ENCODE peak calls at places on chromosome 21, in five cellular contexts. One of them, this sample, is unnamed.
A peak's percentile ranks its signal among the peaks of the same experiment; 100 is the strongest.

GRCh38 chr21:24179110-24179509 is 1428.2 kb downstream of the MRPL39 start:
- DNase-seq in dorsolateral prefrontal cortex: no peak
- DNase-seq in NT2/D1: no peak
- DNase-seq in CD8-positive, alpha-beta T cell: no peak
- DNase-seq in lower lobe of right lung: no peak
- DNase-seq in this sample: no peak

GRCh38 chr21:17359781-17360180 is 153.1 kb upstream of the CXADR start:
- DNase-seq in dorsolateral prefrontal cortex: no peak
- DNase-seq in NT2/D1: no peak
- DNase-seq in CD8-positive, alpha-beta T cell: no peak
- DNase-seq in lower lobe of right lung: no peak
- DNase-seq in this sample: no peak

GRCh38 chr21:39350094-39351006 is 1.5 kb upstream of the HMGN1 start:
- DNase-seq in dorsolateral prefrontal cortex: no peak
- DNase-seq in NT2/D1: no peak
- DNase-seq in CD8-positive, alpha-beta T cell: no peak
- DNase-seq in lower lobe of right lung: no peak
- DNase-seq in this sample: no peak

GRCh38 chr21:14290584-14290983 is 74.6 kb downstream of the RBM11 start:
- DNase-seq in dorsolateral prefrontal cortex: no peak
- DNase-seq in NT2/D1: no peak
- DNase-seq in CD8-positive, alpha-beta T cell: no peak
- DNase-seq in lower lobe of right lung: no peak
- DNase-seq in this sample: no peak

GRCh38 chr21:33133912-33134311 is 64.0 kb downstream of the OLIG1 start:
- DNase-seq in dorsolateral prefrontal cortex: no peak
- DNase-seq in NT2/D1: peak; percentile 35
- DNase-seq in CD8-positive, alpha-beta T cell: no peak
- DNase-seq in lower lobe of right lung: no peak
- DNase-seq in this sample: no peak

GRCh38 chr21:35231115-35231514 is 182.0 kb upstream of the RUNX1 start:
- DNase-seq in dorsolateral prefrontal cortex: no peak
- DNase-seq in NT2/D1: no peak
- DNase-seq in CD8-positive, alpha-beta T cell: no peak
- DNase-seq in lower lobe of right lung: no peak
- DNase-seq in this sample: no peak

GRCh38 chr21:17371470-17371869 is 141.4 kb upstream of the CXADR start:
- DNase-seq in dorsolateral prefrontal cortex: no peak
- DNase-seq in NT2/D1: no peak
- DNase-seq in CD8-positive, alpha-beta T cell: no peak
- DNase-seq in lower lobe of right lung: no peak
- DNase-seq in this sample: no peak

GRCh38 chr21:18340387-18340942 is 63.1 kb downstream of the TMPRSS15 start:
- DNase-seq in dorsolateral prefrontal cortex: no peak
- DNase-seq in NT2/D1: no peak
- DNase-seq in CD8-positive, alpha-beta T cell: no peak
- DNase-seq in lower lobe of right lung: no peak
- DNase-seq in this sample: no peak

GRCh38 chr21:15908187-15908586 is 178.4 kb downstream of the USP25 start:
- DNase-seq in dorsolateral prefrontal cortex: no peak
- DNase-seq in NT2/D1: no peak
- DNase-seq in CD8-positive, alpha-beta T cell: no peak
- DNase-seq in lower lobe of right lung: no peak
- DNase-seq in this sample: no peak

GRCh38 chr21:34029724-34030528 is 43.5 kb upstream of the MRPS6 start:
- DNase-seq in dorsolateral prefrontal cortex: peak; percentile 64
- DNase-seq in NT2/D1: peak; percentile 68
- DNase-seq in CD8-positive, alpha-beta T cell: no peak
- DNase-seq in lower lobe of right lung: no peak
- DNase-seq in this sample: peak; percentile 76

GRCh38 chr21:25283720-25284119 is 323.6 kb downstream of the MRPL39 start:
- DNase-seq in dorsolateral prefrontal cortex: no peak
- DNase-seq in NT2/D1: peak; percentile 44
- DNase-seq in CD8-positive, alpha-beta T cell: no peak
- DNase-seq in lower lobe of right lung: no peak
- DNase-seq in this sample: peak; percentile 25

GRCh38 chr21:35924714-35925301 is 135.5 kb downstream of the SETD4 start:
- DNase-seq in dorsolateral prefrontal cortex: no peak
- DNase-seq in NT2/D1: no peak
- DNase-seq in CD8-positive, alpha-beta T cell: no peak
- DNase-seq in lower lobe of right lung: no peak
- DNase-seq in this sample: no peak

GRCh38 chr21:31537872-31538576 is 121.5 kb upstream of the SOD1 start:
- DNase-seq in dorsolateral prefrontal cortex: no peak
- DNase-seq in NT2/D1: no peak
- DNase-seq in CD8-positive, alpha-beta T cell: no peak
- DNase-seq in lower lobe of right lung: no peak
- DNase-seq in this sample: no peak

GRCh38 chr21:30439975-30440374 is at the start of gene KRTAP15-1:
- DNase-seq in dorsolateral prefrontal cortex: no peak
- DNase-seq in NT2/D1: no peak
- DNase-seq in CD8-positive, alpha-beta T cell: no peak
- DNase-seq in lower lobe of right lung: no peak
- DNase-seq in this sample: no peak

GRCh38 chr21:27572681-27573080 is 605.8 kb upstream of the ADAMTS5 start:
- DNase-seq in dorsolateral prefrontal cortex: no peak
- DNase-seq in NT2/D1: no peak
- DNase-seq in CD8-positive, alpha-beta T cell: no peak
- DNase-seq in lower lobe of right lung: no peak
- DNase-seq in this sample: no peak

GRCh38 chr21:17552410-17552809 is 39.6 kb downstream of the CXADR start:
- DNase-seq in dorsolateral prefrontal cortex: no peak
- DNase-seq in NT2/D1: no peak
- DNase-seq in CD8-positive, alpha-beta T cell: no peak
- DNase-seq in lower lobe of right lung: no peak
- DNase-seq in this sample: no peak

GRCh38 chr21:22609802-22610201 is 1611.6 kb downstream of the NCAM2 start:
- DNase-seq in dorsolateral prefrontal cortex: no peak
- DNase-seq in NT2/D1: no peak
- DNase-seq in CD8-positive, alpha-beta T cell: no peak
- DNase-seq in lower lobe of right lung: no peak
- DNase-seq in this sample: no peak

GRCh38 chr21:41658321-41658720 is 108.5 kb downstream of the RIPK4 start:
- DNase-seq in dorsolateral prefrontal cortex: no peak
- DNase-seq in NT2/D1: no peak
- DNase-seq in CD8-positive, alpha-beta T cell: no peak
- DNase-seq in lower lobe of right lung: no peak
- DNase-seq in this sample: no peak
- H3K27me3 ChIP-seq in dorsolateral prefrontal cortex: peaks cover 5% of the 10 kb centered on the region
- H3K27me3 ChIP-seq in NT2/D1: no peaks in the 10 kb centered on the region
- H3K27me3 ChIP-seq in CD8-positive, alpha-beta T cell: no peaks in the 10 kb centered on the region
- H3K27me3 ChIP-seq in lower lobe of right lung: no peaks in the 10 kb centered on the region
- H3K27me3 ChIP-seq in this sample: no peaks in the 10 kb centered on the region

GRCh38 chr21:41707231-41707988 is 59.4 kb downstream of the RIPK4 start:
- DNase-seq in dorsolateral prefrontal cortex: no peak
- DNase-seq in NT2/D1: no peak
- DNase-seq in CD8-positive, alpha-beta T cell: no peak
- DNase-seq in lower lobe of right lung: no peak
- DNase-seq in this sample: no peak
- H3K27me3 ChIP-seq in dorsolateral prefrontal cortex: peaks cover 8% of the 10 kb centered on the region
- H3K27me3 ChIP-seq in NT2/D1: no peaks in the 10 kb centered on the region
- H3K27me3 ChIP-seq in CD8-positive, alpha-beta T cell: no peaks in the 10 kb centered on the region
- H3K27me3 ChIP-seq in lower lobe of right lung: peaks cover 16% of the 10 kb centered on the region
- H3K27me3 ChIP-seq in this sample: no peaks in the 10 kb centered on the region

GRCh38 chr21:37429356-37429755 is 62.8 kb downstream of the DYRK1A start:
- DNase-seq in dorsolateral prefrontal cortex: no peak
- DNase-seq in NT2/D1: no peak
- DNase-seq in CD8-positive, alpha-beta T cell: no peak
- DNase-seq in lower lobe of right lung: no peak
- DNase-seq in this sample: no peak

GRCh38 chr21:37424987-37425386 is 58.4 kb downstream of the DYRK1A start:
- DNase-seq in dorsolateral prefrontal cortex: no peak
- DNase-seq in NT2/D1: no peak
- DNase-seq in CD8-positive, alpha-beta T cell: no peak
- DNase-seq in lower lobe of right lung: no peak
- DNase-seq in this sample: no peak

GRCh38 chr21:37430184-37430821 is 63.7 kb downstream of the DYRK1A start:
- DNase-seq in dorsolateral prefrontal cortex: no peak
- DNase-seq in NT2/D1: no peak
- DNase-seq in CD8-positive, alpha-beta T cell: no peak
- DNase-seq in lower lobe of right lung: no peak
- DNase-seq in this sample: no peak

GRCh38 chr21:37425684-37426083 is 59.1 kb downstream of the DYRK1A start:
- DNase-seq in dorsolateral prefrontal cortex: no peak
- DNase-seq in NT2/D1: no peak
- DNase-seq in CD8-positive, alpha-beta T cell: no peak
- DNase-seq in lower lobe of right lung: no peak
- DNase-seq in this sample: no peak

DNA sequence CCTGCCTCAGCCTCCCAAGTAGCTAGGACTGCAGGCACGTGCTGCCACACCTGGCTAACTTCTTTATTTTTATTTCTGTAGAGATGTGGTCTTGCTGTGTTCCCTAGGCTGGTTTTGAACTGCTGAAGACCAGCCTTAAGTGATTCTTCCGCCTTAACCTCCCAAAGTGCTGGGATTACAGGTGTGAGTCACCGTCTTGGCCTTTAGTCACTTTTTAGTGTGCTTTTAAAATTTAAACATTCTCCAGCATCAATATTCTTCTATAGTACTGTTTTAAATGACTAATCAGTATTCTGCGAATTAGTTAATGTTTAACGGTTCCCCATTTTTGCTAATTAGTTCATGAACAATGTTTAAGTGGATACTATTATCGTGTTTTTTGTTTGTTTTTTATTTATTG is 60.6 kb downstream of the DYRK1A start:
- DNase-seq in dorsolateral prefrontal cortex: no peak
- DNase-seq in NT2/D1: no peak
- DNase-seq in CD8-positive, alpha-beta T cell: no peak
- DNase-seq in lower lobe of right lung: no peak
- DNase-seq in this sample: no peak
- H3K27me3 ChIP-seq in dorsolateral prefrontal cortex: no peaks in the 10 kb centered on the region
- H3K27me3 ChIP-seq in NT2/D1: no peaks in the 10 kb centered on the region
- H3K27me3 ChIP-seq in CD8-positive, alpha-beta T cell: no peaks in the 10 kb centered on the region
- H3K27me3 ChIP-seq in lower lobe of right lung: no peaks in the 10 kb centered on the region
- H3K27me3 ChIP-seq in this sample: no peaks in the 10 kb centered on the region

DNA sequence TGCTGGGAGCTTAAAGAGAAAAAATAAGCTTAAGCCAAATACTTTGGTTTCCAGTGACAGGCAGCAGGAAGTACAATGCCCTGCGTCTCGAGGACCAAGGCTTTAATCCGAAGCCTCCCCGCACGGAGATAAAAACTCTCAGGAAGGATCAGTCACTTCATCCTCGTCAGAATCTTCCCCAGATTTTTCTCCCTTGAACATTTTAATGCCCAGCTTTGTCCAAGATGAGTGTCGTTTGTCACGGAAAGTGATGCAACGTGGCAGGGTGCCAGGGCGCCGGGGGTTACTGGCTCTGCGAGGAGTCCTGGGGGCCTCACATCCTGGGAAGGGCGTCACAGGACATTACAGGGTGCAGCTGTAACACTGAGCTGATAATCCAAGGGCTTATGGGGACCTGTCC is 25.2 kb upstream of the PCBP3 start:
- DNase-seq in dorsolateral prefrontal cortex: peak; percentile 8
- DNase-seq in NT2/D1: no peak
- DNase-seq in CD8-positive, alpha-beta T cell: no peak
- DNase-seq in lower lobe of right lung: no peak
- DNase-seq in this sample: no peak
- H3K27me3 ChIP-seq in dorsolateral prefrontal cortex: peaks cover 21% of the 10 kb centered on the region
- H3K27me3 ChIP-seq in NT2/D1: peaks cover 2% of the 10 kb centered on the region
- H3K27me3 ChIP-seq in CD8-positive, alpha-beta T cell: no peaks in the 10 kb centered on the region
- H3K27me3 ChIP-seq in lower lobe of right lung: peaks cover 12% of the 10 kb centered on the region
- H3K27me3 ChIP-seq in this sample: no peaks in the 10 kb centered on the region